ENCODE peak calls at places on chromosomes 16 and 17, in six cellular contexts. K is fibroblast of mammary gland; J is A673; L is endothelial cell; D is GM18507; E is activated naive CD4-positive, alpha-beta T cell. B is an unnamed sample.

GRCh38 chr16:70553175-70553574 is 29.6 kb downstream of the SF3B3 start:
- DNase-seq in K (peak), J (no peak), E (no peak), L (no peak), D (no peak), B (no peak)

GRCh38 chr17:67993998-67994361 is 2.3 kb downstream of the C17orf58 start:
- DNase-seq in K (peak), J (no peak), E (no peak), D (no peak), L (no peak), B (peak)

GRCh38 chr17:66335797-66336196 is 33.4 kb downstream of the PRKCA start:
- DNase-seq in K (no peak), L (no peak), J (no peak), D (no peak), E (no peak), B (no peak)

GRCh38 chr17:44925731-44926697 is 10.7 kb upstream of the GFAP start:
- DNase-seq in K (no peak), E (no peak), J (no peak), L (no peak), D (no peak), B (peak)

GRCh38 chr16:14004719-14005315 is 66.3 kb upstream of the MRTFB start:
- DNase-seq in K (peak), J (no peak), L (no peak), E (no peak), D (no peak), B (no peak)

GRCh38 chr17:4898351-4898750 is 985 bp upstream of the C17orf107 start:
- DNase-seq in E (no peak), J (no peak), L (no peak), D (no peak), K (no peak), B (no peak)

GRCh38 chr17:32998111-32998892 is 6.7 kb downstream of the SPACA3 start:
- DNase-seq in J (peak), D (peak), E (peak), K (peak), L (peak), B (peak)

GRCh38 chr16:85139888-85140339 is 27.6 kb upstream of the CIBAR2 start:
- DNase-seq in K (no peak), L (no peak), D (no peak), E (no peak), J (no peak), B (no peak)

GRCh38 chr17:31167111-31167510 is 72.3 kb downstream of the NF1 start:
- DNase-seq in L (no peak), J (no peak), K (no peak), E (no peak), D (no peak), B (no peak)

GRCh38 chr16:30183961-30184429 is 593 bp downstream of the CORO1A start:
- DNase-seq in L (no peak), J (no peak), E (no peak), D (peak), K (no peak), B (no peak)

GRCh38 chr17:65175952-65176351 is 38.8 kb downstream of the RGS9 start:
- DNase-seq in K (no peak), L (no peak), D (no peak), E (no peak), J (no peak), B (no peak)

GRCh38 chr16:2955779-2956565 is 8.1 kb upstream of the KREMEN2 start:
- DNase-seq in K (no peak), D (no peak), J (no peak), E (no peak), L (no peak), B (no peak)

GRCh38 chr16:67865318-67865717 is 7.5 kb upstream of the EDC4 start:
- DNase-seq in K (peak), L (peak), E (no peak), J (peak), D (no peak), B (peak)

GRCh38 chr17:180380-181212 is 854 bp downstream of the DOC2B start:
- DNase-seq in L (no peak), K (no peak), D (no peak), J (no peak), E (no peak), B (no peak)

GRCh38 chr17:44323359-44324091 is 1.1 kb downstream of the SLC25A39 start:
- DNase-seq in J (no peak), L (no peak), K (no peak), D (no peak), E (no peak), B (no peak)

GRCh38 chr16:81634380-81635121 is 144.5 kb upstream of the PLCG2 start:
- DNase-seq in K (no peak), E (no peak), L (no peak), D (no peak), J (no peak), B (no peak)

GRCh38 chr17:19364699-19365498 is 2.4 kb upstream of the B9D1 start:
- DNase-seq in L (no peak), E (no peak), K (no peak), D (no peak), J (no peak), B (no peak)

GRCh38 chr17:45432405-45433113 is at the start of gene ARHGAP27:
- DNase-seq in D (no peak), K (peak), J (no peak), E (no peak), L (peak), B (no peak)

B was measured in BE2C.